ENCODE peak calls at places on chromosomes 2 and 18, in eight cellular contexts. G is sigmoid colon, L is IMR-90, V is vagina, R is adrenal gland, H is Peyer's patch, D is tibial nerve, B is ovary. E is an unnamed sample.

GRCh38 chr2:15941483-15941853 is 1.1 kb downstream of the MYCN start:
- DNase-seq in R (no peak), H (no peak), G (no peak), L (no peak), V (no peak), B (no peak), D (no peak), E (no peak)

GRCh38 chr2:37324536-37324785 is 172 bp downstream of the PRKD3 start:
- DNase-seq in B (peak; percentile 88), L (peak; percentile 74), V (no peak), D (peak; percentile 70), R (peak; percentile 86), G (peak; percentile 93), H (peak; percentile 92), E (peak; percentile 68)

GRCh38 chr2:235270951-235271350 is 222.9 kb upstream of the AGAP1 start:
- DNase-seq in V (no peak), L (peak; percentile 70), H (no peak), D (no peak), G (no peak), B (no peak), R (no peak), E (no peak)

GRCh38 chr18:51300912-51301311 is 103.4 kb upstream of the MEX3C start:
- DNase-seq in B (no peak), H (no peak), V (no peak), L (no peak), G (no peak), R (no peak), D (no peak), E (no peak)

GRCh38 chr2:3267869-3268704 is 109.5 kb downstream of the EIPR1 start:
- DNase-seq in D (no peak), H (peak; percentile 33), B (no peak), R (no peak), V (no peak), G (no peak), L (no peak), E (no peak)

GRCh38 chr2:164831887-164832286 is 9.7 kb downstream of the COBLL1 start:
- DNase-seq in R (no peak), V (no peak), L (no peak), D (no peak), H (no peak), G (no peak), B (no peak), E (no peak)

GRCh38 chr18:63102941-63103744 is 216.4 kb downstream of the BCL2 start:
- DNase-seq in R (no peak), L (no peak), V (no peak), H (no peak), B (no peak), D (no peak), G (no peak), E (no peak)

GRCh38 chr18:36333418-36333817 is 35.9 kb downstream of the FHOD3 start:
- DNase-seq in H (no peak), B (no peak), G (no peak), L (peak; percentile 62), D (no peak), R (no peak), V (peak; percentile 70), E (no peak)

GRCh38 chr18:31454066-31454708 is 6.6 kb downstream of the DSG3 start:
- DNase-seq in D (no peak), R (peak; percentile 16), B (no peak), G (no peak), V (no peak), H (no peak), L (peak; percentile 69), E (no peak)

GRCh38 chr18:23380817-23381216 is 72.3 kb upstream of the RIOK3 start:
- DNase-seq in H (no peak), D (no peak), V (no peak), B (no peak), R (no peak), L (peak; percentile 94), G (no peak), E (no peak)

GRCh38 chr2:137231616-137232015 is 466.3 kb downstream of the THSD7B start:
- DNase-seq in V (no peak), B (no peak), R (no peak), H (no peak), D (no peak), L (no peak), G (no peak), E (no peak)

GRCh38 chr2:26768759-26769500 is 4.8 kb downstream of the SLC35F6 start:
- DNase-seq in G (peak; percentile 92), H (peak; percentile 85), V (no peak), B (no peak), R (peak; percentile 86), D (peak; percentile 82), L (no peak), E (peak; percentile 75)

GRCh38 chr18:50203801-50204604 is 9.1 kb upstream of the MYO5B start:
- DNase-seq in R (peak; percentile 44), H (peak; percentile 80), B (no peak), G (no peak), D (peak; percentile 42), V (no peak), L (peak; percentile 9), E (no peak)

GRCh38 chr18:31225668-31226067 is 63.0 kb upstream of the DSC1 start:
- DNase-seq in D (no peak), G (no peak), B (no peak), L (peak; percentile 55), V (no peak), R (no peak), H (no peak), E (no peak)

GRCh38 chr2:167126165-167126564 is 237.9 kb downstream of the XIRP2 start:
- DNase-seq in L (no peak), D (no peak), V (no peak), R (no peak), B (no peak), G (no peak), H (no peak), E (no peak)

GRCh38 chr2:67996772-67997527 is 65.9 kb downstream of the C1D start:
- DNase-seq in B (no peak), G (no peak), H (no peak), R (no peak), D (no peak), L (no peak), V (no peak), E (no peak)
- TF ChIP-seq POLR2A in B (no peak), G (no peak), H (no peak), R (no peak), D (no peak), L (no peak), V (no peak), E (no peak)

DNA sequence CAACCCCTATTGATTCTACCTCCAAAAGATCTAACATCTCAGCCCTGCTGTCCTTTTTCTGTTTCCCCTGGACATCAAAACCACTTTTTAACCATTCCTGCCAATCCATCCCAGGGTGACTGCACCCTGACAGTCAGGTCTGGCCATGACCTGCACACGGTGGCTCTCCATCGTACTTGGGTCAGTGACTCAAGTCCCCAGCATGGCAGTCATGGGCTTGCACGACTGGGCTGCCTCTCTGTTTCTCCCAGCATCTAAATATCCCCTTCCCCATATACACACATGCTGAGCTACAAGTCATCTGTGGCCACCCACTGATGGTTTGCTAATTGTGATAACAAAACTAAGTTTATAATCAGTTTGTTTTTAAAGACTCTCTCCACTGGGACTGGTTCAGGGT is 6.6 kb downstream of the NCK2 start:
- DNase-seq in B (no peak), H (peak; percentile 33), D (no peak), V (no peak), G (no peak), R (no peak), L (no peak), E (no peak)
- H3K4me1 ChIP-seq in B (peaks cover 37% of the 10 kb centered on the region), H (peaks cover 44% of the 10 kb centered on the region), D (no peaks in the 10 kb centered on the region), V (peaks cover 87% of the 10 kb centered on the region), G (peaks cover 41% of the 10 kb centered on the region), R (peaks cover 44% of the 10 kb centered on the region), L (peaks cover 3% of the 10 kb centered on the region), E (peaks cover 75% of the 10 kb centered on the region)

GRCh38 chr2:109407401-109408335 is 206.1 kb downstream of the SEPTIN10 start:
- DNase-seq in L (no peak), B (no peak), G (no peak), R (no peak), D (no peak), H (no peak), V (no peak), E (no peak)
- TF ChIP-seq POLR2A in L (no peak), B (no peak), G (no peak), R (no peak), D (no peak), H (no peak), V (no peak), E (no peak)

GRCh38 chr2:143254108-143254507 is 124.9 kb downstream of the ARHGAP15 start:
- DNase-seq in D (no peak), G (no peak), H (no peak), V (no peak), B (no peak), R (no peak), L (no peak), E (no peak)

GRCh38 chr2:143261986-143262784 is 133.0 kb downstream of the ARHGAP15 start:
- DNase-seq in B (no peak), G (no peak), V (no peak), D (no peak), H (peak; percentile 70), L (peak; percentile 27), R (no peak), E (no peak)

GRCh38 chr2:143255899-143256298 is 126.7 kb downstream of the ARHGAP15 start:
- DNase-seq in R (no peak), D (no peak), L (no peak), B (no peak), G (no peak), H (no peak), V (no peak), E (no peak)

GRCh38 chr2:143259368-143259958 is 130.2 kb downstream of the ARHGAP15 start:
- DNase-seq in V (no peak), G (peak; percentile 61), B (peak; percentile 55), L (peak; percentile 73), D (peak; percentile 87), H (peak; percentile 90), R (peak; percentile 52), E (peak; percentile 6)

DNA sequence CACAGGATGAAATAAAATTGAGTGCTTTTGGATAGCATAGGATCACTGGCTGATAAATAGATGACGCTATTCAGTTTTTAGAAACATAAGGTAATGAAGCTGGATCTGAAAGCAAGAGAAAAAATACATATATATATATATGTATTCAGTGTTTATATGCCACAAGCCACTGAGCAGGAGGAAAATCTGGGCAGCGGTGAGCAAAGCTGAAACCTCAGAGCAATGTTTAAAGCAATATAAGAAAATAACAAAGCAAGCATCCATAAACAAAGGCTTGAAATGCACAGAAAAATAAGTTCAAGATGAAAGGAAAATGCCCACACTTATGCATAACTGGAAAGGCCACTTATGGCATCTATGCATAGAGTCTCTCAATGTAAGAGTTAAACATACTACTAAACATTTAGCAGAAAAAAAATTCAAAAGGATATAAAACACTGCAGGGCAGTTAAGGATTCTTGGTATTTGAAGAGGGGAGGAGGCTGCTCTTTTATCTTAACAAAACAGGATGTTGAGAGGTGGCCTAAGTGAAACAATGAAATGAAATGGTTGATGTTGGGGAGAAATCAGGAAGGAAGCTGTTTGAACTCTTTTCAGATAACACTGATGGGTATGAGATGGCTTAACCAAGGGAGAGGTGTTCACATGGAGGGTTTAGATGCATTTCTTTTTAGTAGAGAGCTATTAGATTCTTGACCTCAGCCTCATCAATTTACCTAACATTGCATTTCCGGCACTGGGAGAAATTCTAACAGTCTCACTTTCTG is 129.1 kb downstream of the ARHGAP15 start:
- DNase-seq in G (no peak), L (no peak), B (no peak), R (no peak), V (no peak), H (no peak), D (no peak), E (no peak)
- H3K4me1 ChIP-seq in G (no peaks in the 10 kb centered on the region), L (peaks cover 2% of the 10 kb centered on the region), B (no peaks in the 10 kb centered on the region), R (peaks cover 3% of the 10 kb centered on the region), V (peaks cover 10% of the 10 kb centered on the region), H (no peaks in the 10 kb centered on the region), D (no peaks in the 10 kb centered on the region), E (no peaks in the 10 kb centered on the region)